ENCODE peak calls at places on chromosome 10, in four cellular contexts. One of them, this sample, is unnamed.

GRCh38 chr10:69842932-69843331 is 41.2 kb downstream of the COL13A1 start:
- DNase-seq in H1: no peak
- DNase-seq in HepG2: no peak
- DNase-seq in K562: no peak
- DNase-seq in this sample: no peak

GRCh38 chr10:73647211-73647874 is 6.1 kb upstream of the MYOZ1 start:
- DNase-seq in H1: peak
- DNase-seq in HepG2: no peak
- DNase-seq in K562: no peak
- DNase-seq in this sample: no peak

GRCh38 chr10:130137077-130137448 is 872 bp downstream of the GLRX3 start:
- DNase-seq in H1: no peak
- DNase-seq in HepG2: peak
- DNase-seq in K562: no peak
- DNase-seq in this sample: no peak

GRCh38 chr10:132586731-132587130 is 49.1 kb downstream of the INPP5A start:
- DNase-seq in H1: no peak
- DNase-seq in HepG2: no peak
- DNase-seq in K562: no peak
- DNase-seq in this sample: no peak

GRCh38 chr10:12466701-12467100 is 117.4 kb downstream of the CAMK1D start:
- DNase-seq in H1: no peak
- DNase-seq in HepG2: no peak
- DNase-seq in K562: no peak
- DNase-seq in this sample: no peak

GRCh38 chr10:132023092-132023811 is 41.5 kb upstream of the BNIP3 start:
- DNase-seq in H1: peak
- DNase-seq in HepG2: peak
- DNase-seq in K562: peak
- DNase-seq in this sample: no peak

GRCh38 chr10:47451998-47452494 is 31.9 kb downstream of the ANXA8 start:
- DNase-seq in H1: no peak
- DNase-seq in HepG2: no peak
- DNase-seq in K562: no peak
- DNase-seq in this sample: no peak

GRCh38 chr10:15705298-15705697 is 14.4 kb downstream of the ITGA8 start:
- DNase-seq in H1: no peak
- DNase-seq in HepG2: no peak
- DNase-seq in K562: no peak
- DNase-seq in this sample: no peak

GRCh38 chr10:47400786-47401185 is 16.7 kb upstream of the ZNF488 start:
- DNase-seq in H1: no peak
- DNase-seq in HepG2: no peak
- DNase-seq in K562: no peak
- DNase-seq in this sample: no peak

GRCh38 chr10:62817120-62817762 is 1.1 kb upstream of the EGR2 start:
- DNase-seq in H1: no peak
- DNase-seq in HepG2: no peak
- DNase-seq in K562: peak
- DNase-seq in this sample: no peak

DNA sequence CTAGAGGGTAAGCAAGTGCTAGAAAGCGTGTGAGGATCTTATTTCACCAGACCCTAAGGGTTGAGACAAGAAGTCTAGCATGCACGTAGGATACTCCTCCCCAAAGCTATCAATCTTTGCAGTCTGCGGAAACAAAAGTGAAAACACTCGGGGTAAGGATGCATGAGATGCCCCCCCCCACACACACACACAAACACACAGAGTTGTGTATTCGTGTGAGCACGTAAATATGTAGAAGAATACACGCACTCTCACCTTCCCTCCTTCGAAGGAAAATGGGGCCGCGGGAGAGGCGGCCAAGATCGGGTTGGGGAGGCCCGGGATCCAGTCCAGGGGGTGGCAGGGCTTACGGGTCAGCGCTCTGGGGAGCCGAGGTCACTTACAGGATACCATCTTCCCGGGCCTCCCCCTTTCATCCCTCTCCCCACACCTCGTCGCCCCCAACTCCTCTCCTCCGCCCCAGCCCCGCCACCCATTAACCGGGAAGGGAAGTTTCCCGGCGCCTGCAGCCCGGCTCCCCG is 440 bp downstream of the CUL2 start:
- DNase-seq in H1: no peak
- DNase-seq in HepG2: no peak
- DNase-seq in K562: peak
- DNase-seq in this sample: no peak
- TF ChIP-seq ZNF274 in H1: no peak
- TF ChIP-seq ZNF274 in HepG2: no peak
- TF ChIP-seq ZNF274 in K562: no peak
- TF ChIP-seq ZNF274 in this sample: no peak

GRCh38 chr10:7560519-7560918 is 106.2 kb downstream of the ITIH5 start:
- DNase-seq in H1: no peak
- DNase-seq in HepG2: no peak
- DNase-seq in K562: no peak
- DNase-seq in this sample: no peak
- TF ChIP-seq ZNF274 in H1: no peak
- TF ChIP-seq ZNF274 in HepG2: no peak
- TF ChIP-seq ZNF274 in K562: no peak
- TF ChIP-seq ZNF274 in this sample: no peak

DNA sequence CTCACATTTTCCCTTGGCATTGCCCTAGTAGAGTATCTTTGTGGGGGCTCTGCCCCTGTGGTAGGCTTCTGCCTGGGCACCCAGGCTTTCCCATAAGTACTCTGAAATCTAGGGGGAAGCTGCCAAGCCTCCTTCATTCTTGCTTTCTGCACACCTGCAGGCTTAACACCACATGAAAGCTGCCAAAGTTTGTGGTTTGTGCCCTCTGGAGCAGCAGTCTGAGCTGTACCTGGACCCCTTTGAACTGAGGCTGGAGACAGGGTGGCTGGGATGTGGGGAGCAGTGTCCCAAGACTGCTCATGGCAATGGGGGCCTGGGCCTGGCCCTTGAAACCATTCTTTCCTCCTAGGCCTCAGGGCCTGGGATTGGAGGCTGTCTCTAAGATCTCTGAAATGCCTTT is 35.0 kb upstream of the TMEM273 start:
- DNase-seq in H1: no peak
- DNase-seq in HepG2: no peak
- DNase-seq in K562: no peak
- DNase-seq in this sample: no peak
- TF ChIP-seq ZNF274 in H1: no peak
- TF ChIP-seq ZNF274 in HepG2: no peak
- TF ChIP-seq ZNF274 in K562: no peak
- TF ChIP-seq ZNF274 in this sample: no peak

DNA sequence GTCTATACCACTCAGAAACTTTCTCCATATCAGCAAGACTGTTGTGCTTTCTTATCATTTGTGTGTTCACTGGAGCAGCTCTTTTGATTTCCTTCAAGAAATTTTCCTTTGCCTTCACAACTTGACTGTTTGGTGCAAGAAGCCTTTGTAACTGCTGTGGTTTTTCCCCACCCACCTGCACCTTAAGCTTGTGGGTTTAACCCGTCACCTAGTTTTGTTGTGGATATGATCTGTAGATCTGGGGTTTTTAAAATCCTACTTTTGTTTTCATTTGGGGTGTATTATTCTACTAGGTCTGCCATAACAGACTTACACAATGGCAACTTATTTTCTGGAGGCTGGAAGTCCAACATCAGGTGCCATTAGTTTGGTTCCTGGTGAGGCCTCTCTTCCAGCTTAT is 30.5 kb upstream of the CHST3 start:
- DNase-seq in H1: no peak
- DNase-seq in HepG2: no peak
- DNase-seq in K562: no peak
- DNase-seq in this sample: no peak
- TF ChIP-seq ZNF274 in H1: no peak
- TF ChIP-seq ZNF274 in HepG2: no peak
- TF ChIP-seq ZNF274 in K562: no peak
- TF ChIP-seq ZNF274 in this sample: no peak

This sample was measured in GM12878.